ENCODE peak calls at places on chromosomes 1 and 21, in seven cellular contexts. One of them, this sample, is unnamed. For H3K4me1, the result is how much of the 10 kb centered on the place peaks cover.

GRCh38 chr1:75632350-75632949 is 21.5 kb upstream of the SLC44A5 start:
- ATAC-seq in upper lobe of left lung: no peak
- ATAC-seq in pancreas: peak
- ATAC-seq in right lobe of liver: peak
- ATAC-seq in K562: peak
- ATAC-seq in heart right ventricle: no peak
- ATAC-seq in lower lobe of right lung: peak
- ATAC-seq in this sample: no peak

GRCh38 chr1:10726355-10726754 is 70.1 kb downstream of the CASZ1 start:
- ATAC-seq in upper lobe of left lung: peak
- ATAC-seq in pancreas: peak
- ATAC-seq in right lobe of liver: peak
- ATAC-seq in K562: no peak
- ATAC-seq in heart right ventricle: peak
- ATAC-seq in lower lobe of right lung: peak
- ATAC-seq in this sample: peak

GRCh38 chr1:155286544-155286943 is 9.3 kb downstream of the HCN3 start:
- ATAC-seq in upper lobe of left lung: no peak
- ATAC-seq in pancreas: no peak
- ATAC-seq in right lobe of liver: peak
- ATAC-seq in K562: no peak
- ATAC-seq in heart right ventricle: no peak
- ATAC-seq in lower lobe of right lung: no peak
- ATAC-seq in this sample: no peak

GRCh38 chr1:100249155-100249536 is 488 bp downstream of the DBT start:
- ATAC-seq in upper lobe of left lung: peak
- ATAC-seq in pancreas: peak
- ATAC-seq in right lobe of liver: peak
- ATAC-seq in K562: peak
- ATAC-seq in heart right ventricle: peak
- ATAC-seq in lower lobe of right lung: peak
- ATAC-seq in this sample: no peak

GRCh38 chr1:227885135-227885647 is 62.5 kb downstream of the WNT9A start:
- ATAC-seq in upper lobe of left lung: no peak
- ATAC-seq in pancreas: no peak
- ATAC-seq in right lobe of liver: no peak
- ATAC-seq in K562: peak
- ATAC-seq in heart right ventricle: no peak
- ATAC-seq in lower lobe of right lung: no peak
- ATAC-seq in this sample: no peak

GRCh38 chr1:168598963-168599362 is 22.6 kb downstream of the XCL1 start:
- ATAC-seq in upper lobe of left lung: no peak
- ATAC-seq in pancreas: no peak
- ATAC-seq in right lobe of liver: no peak
- ATAC-seq in K562: no peak
- ATAC-seq in heart right ventricle: no peak
- ATAC-seq in lower lobe of right lung: no peak
- ATAC-seq in this sample: no peak

GRCh38 chr1:31051611-31052010 is 13.9 kb downstream of the PUM1 start:
- ATAC-seq in upper lobe of left lung: no peak
- ATAC-seq in pancreas: no peak
- ATAC-seq in right lobe of liver: peak
- ATAC-seq in K562: no peak
- ATAC-seq in heart right ventricle: no peak
- ATAC-seq in lower lobe of right lung: no peak
- ATAC-seq in this sample: no peak

GRCh38 chr1:178294654-178295053 is 200.8 kb downstream of the RASAL2 start:
- ATAC-seq in upper lobe of left lung: peak
- ATAC-seq in pancreas: no peak
- ATAC-seq in right lobe of liver: no peak
- ATAC-seq in K562: no peak
- ATAC-seq in heart right ventricle: no peak
- ATAC-seq in lower lobe of right lung: no peak
- ATAC-seq in this sample: no peak

GRCh38 chr1:198238121-198238520 is 81.3 kb downstream of the NEK7 start:
- ATAC-seq in upper lobe of left lung: peak
- ATAC-seq in pancreas: peak
- ATAC-seq in right lobe of liver: peak
- ATAC-seq in K562: no peak
- ATAC-seq in heart right ventricle: peak
- ATAC-seq in lower lobe of right lung: peak
- ATAC-seq in this sample: no peak

GRCh38 chr1:27138368-27138767 is 16.6 kb downstream of the SLC9A1 start:
- ATAC-seq in upper lobe of left lung: no peak
- ATAC-seq in pancreas: no peak
- ATAC-seq in right lobe of liver: no peak
- ATAC-seq in K562: no peak
- ATAC-seq in heart right ventricle: peak
- ATAC-seq in lower lobe of right lung: no peak
- ATAC-seq in this sample: no peak

GRCh38 chr1:198662821-198663220 is 24.0 kb downstream of the PTPRC start:
- ATAC-seq in upper lobe of left lung: no peak
- ATAC-seq in pancreas: no peak
- ATAC-seq in right lobe of liver: no peak
- ATAC-seq in K562: peak
- ATAC-seq in heart right ventricle: no peak
- ATAC-seq in lower lobe of right lung: peak
- ATAC-seq in this sample: no peak

GRCh38 chr1:42747125-42747524 is 7.1 kb upstream of the CLDN19 start:
- ATAC-seq in upper lobe of left lung: no peak
- ATAC-seq in pancreas: peak
- ATAC-seq in right lobe of liver: peak
- ATAC-seq in K562: peak
- ATAC-seq in heart right ventricle: peak
- ATAC-seq in lower lobe of right lung: peak
- ATAC-seq in this sample: peak

GRCh38 chr1:28044399-28044798 is 44.0 kb downstream of the EYA3 start:
- ATAC-seq in upper lobe of left lung: no peak
- ATAC-seq in pancreas: no peak
- ATAC-seq in right lobe of liver: no peak
- ATAC-seq in K562: no peak
- ATAC-seq in heart right ventricle: no peak
- ATAC-seq in lower lobe of right lung: no peak
- ATAC-seq in this sample: no peak

GRCh38 chr1:154000420-154000819 is 9.9 kb downstream of the RPS27 start:
- ATAC-seq in upper lobe of left lung: no peak
- ATAC-seq in pancreas: no peak
- ATAC-seq in right lobe of liver: no peak
- ATAC-seq in K562: peak
- ATAC-seq in heart right ventricle: no peak
- ATAC-seq in lower lobe of right lung: no peak
- ATAC-seq in this sample: no peak

GRCh38 chr1:247386217-247386616 is 29.8 kb upstream of the NLRP3 start:
- ATAC-seq in upper lobe of left lung: no peak
- ATAC-seq in pancreas: no peak
- ATAC-seq in right lobe of liver: no peak
- ATAC-seq in K562: no peak
- ATAC-seq in heart right ventricle: no peak
- ATAC-seq in lower lobe of right lung: no peak
- ATAC-seq in this sample: no peak

GRCh38 chr21:37915941-37916794 is at the start of gene KCNJ6:
- ATAC-seq in upper lobe of left lung: peak
- ATAC-seq in pancreas: peak
- ATAC-seq in right lobe of liver: peak
- ATAC-seq in K562: peak
- ATAC-seq in heart right ventricle: no peak
- ATAC-seq in lower lobe of right lung: peak
- ATAC-seq in this sample: no peak

GRCh38 chr1:204733869-204734596 is 48.5 kb upstream of the LRRN2 start:
- ATAC-seq in upper lobe of left lung: no peak
- ATAC-seq in pancreas: no peak
- ATAC-seq in right lobe of liver: no peak
- ATAC-seq in K562: no peak
- ATAC-seq in heart right ventricle: no peak
- ATAC-seq in lower lobe of right lung: no peak
- ATAC-seq in this sample: no peak

DNA sequence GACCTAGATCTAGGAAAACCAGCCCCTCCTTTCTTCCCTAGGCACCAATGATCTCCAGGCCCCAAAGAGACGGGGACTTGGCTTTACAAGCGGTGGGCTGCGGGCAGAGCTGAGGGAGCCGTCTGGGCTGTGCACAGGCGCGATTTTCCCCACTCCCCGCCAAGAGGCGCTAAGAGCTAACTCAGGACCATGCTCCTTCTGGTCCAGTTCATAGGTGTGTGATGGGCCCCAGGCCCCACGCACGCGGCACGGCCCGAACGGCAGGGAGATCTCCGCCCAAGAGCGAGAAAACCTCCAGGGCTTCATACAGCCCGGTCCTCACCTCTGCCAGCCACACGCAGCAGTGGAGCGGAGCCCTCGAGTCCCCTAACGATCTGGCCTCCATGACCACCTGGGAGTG is 7.5 kb upstream of the GPR153 start:
- ATAC-seq in upper lobe of left lung: no peak
- ATAC-seq in pancreas: no peak
- ATAC-seq in right lobe of liver: no peak
- ATAC-seq in K562: peak
- ATAC-seq in heart right ventricle: no peak
- ATAC-seq in lower lobe of right lung: no peak
- ATAC-seq in this sample: no peak
- TF ChIP-seq CTCF in upper lobe of left lung: no peak
- TF ChIP-seq CTCF in pancreas: no peak
- TF ChIP-seq CTCF in right lobe of liver: no peak
- TF ChIP-seq CTCF in K562: peak
- TF ChIP-seq CTCF in heart right ventricle: no peak
- TF ChIP-seq CTCF in lower lobe of right lung: no peak
- TF ChIP-seq CTCF in this sample: no peak

GRCh38 chr1:109825774-109826173 is 62.1 kb upstream of the EPS8L3 start:
- ATAC-seq in upper lobe of left lung: no peak
- ATAC-seq in pancreas: no peak
- ATAC-seq in right lobe of liver: no peak
- ATAC-seq in K562: no peak
- ATAC-seq in heart right ventricle: no peak
- ATAC-seq in lower lobe of right lung: no peak
- ATAC-seq in this sample: no peak
- H3K4me1 ChIP-seq in upper lobe of left lung: half or more
- H3K4me1 ChIP-seq in pancreas: under half
- H3K4me1 ChIP-seq in right lobe of liver: under half
- H3K4me1 ChIP-seq in K562: half or more
- H3K4me1 ChIP-seq in heart right ventricle: under half
- H3K4me1 ChIP-seq in lower lobe of right lung: half or more
- H3K4me1 ChIP-seq in this sample: under half

DNA sequence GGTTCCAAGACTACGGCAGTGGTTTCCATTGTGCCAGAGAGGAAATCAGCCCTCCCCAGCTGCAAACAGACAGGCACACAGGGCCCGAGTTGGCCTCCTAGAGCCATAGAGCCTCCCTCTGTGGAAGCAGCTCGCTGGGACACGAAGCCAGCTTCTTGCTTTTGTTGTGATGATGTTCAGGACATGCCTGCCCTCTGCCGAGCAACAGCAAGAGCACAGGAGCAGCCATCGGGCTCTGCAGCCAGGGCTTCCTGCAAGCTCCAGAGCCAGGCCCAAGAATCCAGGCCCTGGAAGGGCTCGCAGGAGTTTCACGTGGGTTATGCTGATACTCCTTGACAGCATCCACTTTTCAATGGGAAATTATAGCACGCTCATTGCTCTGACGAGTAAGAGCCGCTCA is 18.5 kb downstream of the NPHP4 start:
- ATAC-seq in upper lobe of left lung: no peak
- ATAC-seq in pancreas: no peak
- ATAC-seq in right lobe of liver: no peak
- ATAC-seq in K562: no peak
- ATAC-seq in heart right ventricle: no peak
- ATAC-seq in lower lobe of right lung: no peak
- ATAC-seq in this sample: no peak
- TF ChIP-seq CTCF in upper lobe of left lung: no peak
- TF ChIP-seq CTCF in pancreas: no peak
- TF ChIP-seq CTCF in right lobe of liver: no peak
- TF ChIP-seq CTCF in K562: no peak
- TF ChIP-seq CTCF in heart right ventricle: no peak
- TF ChIP-seq CTCF in lower lobe of right lung: no peak
- TF ChIP-seq CTCF in this sample: no peak

GRCh38 chr1:207962716-207963428 is 51.9 kb upstream of the CD34 start:
- ATAC-seq in upper lobe of left lung: peak
- ATAC-seq in pancreas: peak
- ATAC-seq in right lobe of liver: peak
- ATAC-seq in K562: peak
- ATAC-seq in heart right ventricle: peak
- ATAC-seq in lower lobe of right lung: peak
- ATAC-seq in this sample: peak
- H3K4me1 ChIP-seq in upper lobe of left lung: under half
- H3K4me1 ChIP-seq in pancreas: under half
- H3K4me1 ChIP-seq in right lobe of liver: under half
- H3K4me1 ChIP-seq in K562: under half
- H3K4me1 ChIP-seq in heart right ventricle: half or more
- H3K4me1 ChIP-seq in lower lobe of right lung: under half
- H3K4me1 ChIP-seq in this sample: under half

GRCh38 chr21:34635307-34635706 is 20.4 kb upstream of the RCAN1 start:
- ATAC-seq in upper lobe of left lung: no peak
- ATAC-seq in pancreas: no peak
- ATAC-seq in right lobe of liver: peak
- ATAC-seq in K562: peak
- ATAC-seq in heart right ventricle: no peak
- ATAC-seq in lower lobe of right lung: no peak
- ATAC-seq in this sample: no peak
- TF ChIP-seq CTCF in upper lobe of left lung: no peak
- TF ChIP-seq CTCF in pancreas: no peak
- TF ChIP-seq CTCF in right lobe of liver: peak
- TF ChIP-seq CTCF in K562: peak
- TF ChIP-seq CTCF in heart right ventricle: peak
- TF ChIP-seq CTCF in lower lobe of right lung: peak
- TF ChIP-seq CTCF in this sample: no peak

GRCh38 chr1:1306070-1306660 is 1.6 kb downstream of the ACAP3 start:
- ATAC-seq in upper lobe of left lung: no peak
- ATAC-seq in pancreas: no peak
- ATAC-seq in right lobe of liver: no peak
- ATAC-seq in K562: peak
- ATAC-seq in heart right ventricle: no peak
- ATAC-seq in lower lobe of right lung: no peak
- ATAC-seq in this sample: no peak
- H3K4me1 ChIP-seq in upper lobe of left lung: under half
- H3K4me1 ChIP-seq in pancreas: under half
- H3K4me1 ChIP-seq in right lobe of liver: under half
- H3K4me1 ChIP-seq in K562: under half
- H3K4me1 ChIP-seq in heart right ventricle: under half
- H3K4me1 ChIP-seq in lower lobe of right lung: under half
- H3K4me1 ChIP-seq in this sample: under half

DNA sequence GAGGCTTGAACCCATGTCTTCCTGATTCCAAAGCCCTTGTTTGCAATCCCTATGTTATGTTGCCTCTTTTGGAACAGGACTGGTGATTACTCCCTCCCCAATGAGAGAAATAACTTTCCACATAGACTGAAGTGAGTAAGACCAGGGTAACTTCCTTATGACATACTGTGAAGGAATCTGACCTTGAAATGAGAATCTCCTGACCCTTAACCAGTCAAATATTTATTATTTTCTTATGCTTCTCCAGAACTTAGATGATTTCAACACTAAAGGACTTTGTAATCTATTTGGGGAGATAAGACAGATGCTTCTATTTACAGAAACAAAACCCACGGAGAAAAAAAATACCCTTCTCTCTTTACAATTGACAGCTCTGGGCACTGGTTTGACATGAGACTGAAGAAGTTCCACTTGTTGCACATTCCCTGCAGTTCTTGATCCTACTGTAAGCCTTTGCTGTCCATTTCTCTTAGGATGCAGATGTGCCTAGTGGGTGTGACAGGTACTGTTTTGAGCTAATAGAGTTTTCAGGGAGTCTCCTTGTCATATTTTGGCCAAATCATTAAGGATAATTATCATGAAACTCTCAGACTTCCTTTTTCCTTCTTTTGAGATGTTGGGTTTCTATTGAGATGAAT is 3.9 kb upstream of the RPTN start:
- ATAC-seq in upper lobe of left lung: no peak
- ATAC-seq in pancreas: no peak
- ATAC-seq in right lobe of liver: no peak
- ATAC-seq in K562: no peak
- ATAC-seq in heart right ventricle: no peak
- ATAC-seq in lower lobe of right lung: peak
- ATAC-seq in this sample: no peak
- TF ChIP-seq CTCF in upper lobe of left lung: no peak
- TF ChIP-seq CTCF in pancreas: no peak
- TF ChIP-seq CTCF in right lobe of liver: no peak
- TF ChIP-seq CTCF in K562: no peak
- TF ChIP-seq CTCF in heart right ventricle: no peak
- TF ChIP-seq CTCF in lower lobe of right lung: no peak
- TF ChIP-seq CTCF in this sample: no peak